ENCODE peak calls at places on chromosomes 1 and 21, in five cellular contexts. Q is EL; R is HEK293T; L is stimulated activated CD4-positive, alpha-beta T cell treated with anti-CD3 and anti-CD28 coated beads, TNF-alpha, amount 100 ng/mL, for 1 hour; G is breast epithelium. A is an unnamed sample.
A peak's percentile ranks its signal among the peaks of the same experiment; 100 is the strongest.

GRCh38 chr1:109763646-109764415 is at the start of gene EPS8L3:
- DNase-seq in L (no peak), Q (no peak), G (no peak), R (no peak), A (no peak)

GRCh38 chr21:46661211-46661625 is 25.7 kb downstream of the PRMT2 start:
- DNase-seq in G (no peak), R (peak; percentile 89), L (no peak), Q (peak; percentile 78), A (peak; percentile 12)

GRCh38 chr1:65002508-65003315 is 36.4 kb upstream of the JAK1 start:
- DNase-seq in L (peak; percentile 43), G (peak; percentile 91), R (peak; percentile 85), Q (peak; percentile 83), A (peak; percentile 43)

GRCh38 chr1:2603521-2604155 is 17.1 kb downstream of the PRXL2B start:
- DNase-seq in L (no peak), R (no peak), G (no peak), Q (no peak), A (no peak)

GRCh38 chr21:25963186-25963585 is 207.4 kb downstream of the APP start:
- DNase-seq in R (no peak), G (no peak), L (no peak), Q (peak; percentile 59), A (no peak)

GRCh38 chr1:247360991-247361721 is 29.5 kb upstream of the ZNF496 start:
- DNase-seq in G (no peak), L (no peak), R (no peak), Q (no peak), A (no peak)

GRCh38 chr1:153587314-153587713 is 21.7 kb upstream of the S100A2 start:
- DNase-seq in Q (peak; percentile 71), R (peak; percentile 5), L (no peak), G (no peak), A (no peak)

GRCh38 chr1:52556641-52557360 is 3.9 kb upstream of the TUT4 start:
- DNase-seq in L (no peak), G (no peak), Q (no peak), R (no peak), A (no peak)

GRCh38 chr1:225657462-225657989 is 4.6 kb upstream of the ENAH start:
- DNase-seq in G (no peak), Q (peak; percentile 89), R (no peak), L (no peak), A (no peak)

GRCh38 chr1:111987502-111987901 is 2.0 kb downstream of the KCND3 start:
- DNase-seq in G (no peak), R (no peak), L (no peak), Q (no peak), A (no peak)

GRCh38 chr1:56170784-56171320 is 408.5 kb downstream of the PLPP3 start:
- DNase-seq in R (no peak), G (no peak), L (no peak), Q (no peak), A (no peak)

GRCh38 chr1:51313961-51314777 is 16.2 kb downstream of the TTC39A start:
- DNase-seq in L (no peak), R (no peak), Q (peak; percentile 76), G (no peak), A (no peak)

GRCh38 chr1:240701412-240701811 is 89.5 kb upstream of the GREM2 start:
- DNase-seq in R (no peak), Q (peak; percentile 81), G (no peak), L (no peak), A (no peak)

GRCh38 chr1:16151200-16151708 is 4.6 kb downstream of the EPHA2 start:
- DNase-seq in L (no peak), Q (peak; percentile 48), G (peak; percentile 66), R (no peak), A (no peak)

GRCh38 chr1:37420461-37420860 is 53.9 kb upstream of the ZC3H12A start:
- DNase-seq in R (no peak), L (no peak), Q (no peak), G (no peak), A (no peak)

GRCh38 chr1:144101397-144102050 is 129.7 kb upstream of the FAM72C start:
- DNase-seq in L (peak; percentile 0), Q (peak; percentile 4), G (peak; percentile 18), R (no peak), A (no peak)

GRCh38 chr1:70855203-70855602 is 192.4 kb downstream of the PTGER3 start:
- DNase-seq in Q (no peak), L (no peak), R (no peak), G (no peak), A (no peak)

GRCh38 chr1:15295676-15296075 is 48.7 kb downstream of the FHAD1 start:
- DNase-seq in Q (peak; percentile 17), L (no peak), G (no peak), R (no peak), A (no peak)

GRCh38 chr21:26127918-26128317 is 42.7 kb downstream of the APP start:
- DNase-seq in R (no peak), L (no peak), Q (peak; percentile 42), G (no peak), A (no peak)

GRCh38 chr1:18962121-18962721 is 5.7 kb upstream of the IFFO2 start:
- DNase-seq in G (peak; percentile 92), L (no peak), R (no peak), Q (no peak), A (no peak)

GRCh38 chr1:243489681-243490080 is 233.8 kb downstream of the SDCCAG8 start:
- DNase-seq in G (no peak), Q (no peak), R (no peak), L (no peak), A (no peak)

GRCh38 chr1:153616144-153616884 is at the start of gene S100A14:
- DNase-seq in L (no peak), Q (no peak), G (peak; percentile 73), R (no peak), A (no peak)

GRCh38 chr1:65230741-65231439 is 78.5 kb upstream of the DNAJC6 start:
- DNase-seq in L (no peak), R (no peak), G (no peak), Q (no peak), A (no peak)

GRCh38 chr1:150477733-150478132 is 9.5 kb upstream of the TARS2 start:
- DNase-seq in Q (peak; percentile 79), G (no peak), R (no peak), L (no peak), A (no peak)

GRCh38 chr21:41703857-41704501 is 62.9 kb downstream of the RIPK4 start:
- DNase-seq in R (no peak), L (no peak), G (peak; percentile 72), Q (no peak), A (no peak)

GRCh38 chr1:13899856-13900255 is 199.9 kb downstream of the PRDM2 start:
- DNase-seq in R (no peak), G (no peak), Q (no peak), L (no peak), A (no peak)

GRCh38 chr1:10730985-10731384 is 65.5 kb downstream of the CASZ1 start:
- DNase-seq in L (no peak), G (no peak), Q (peak; percentile 86), R (no peak), A (no peak)

GRCh38 chr1:23098463-23099170 is 70.0 kb downstream of the LUZP1 start:
- DNase-seq in L (peak; percentile 20), G (peak; percentile 53), Q (peak; percentile 80), R (peak; percentile 71), A (peak; percentile 59)

GRCh38 chr21:31570824-31571425 is 88.6 kb upstream of the SOD1 start:
- DNase-seq in Q (no peak), R (no peak), L (no peak), G (no peak), A (no peak)

GRCh38 chr1:32337855-32338636 is 2.0 kb upstream of the MARCKSL1 start:
- DNase-seq in R (no peak), G (no peak), L (no peak), Q (no peak), A (no peak)

GRCh38 chr1:203769505-203770343 is 4.7 kb downstream of the LAX1 start:
- DNase-seq in L (no peak), G (peak; percentile 63), R (no peak), Q (peak; percentile 89), A (no peak)

GRCh38 chr1:70455291-70455690 is 44.2 kb downstream of the CTH start:
- DNase-seq in Q (no peak), G (no peak), R (no peak), L (no peak), A (no peak)